ENCODE peak calls at places on chromosomes 5 and 9, in four cellular contexts. V is astrocyte, P is aorta, W is lung. M is an unnamed sample.

GRCh38 chr5:172837640-172838039 is 3.6 kb downstream of the ERGIC1 start:
- DNase-seq in V (no peak), P (peak; percentile 67), W (peak; percentile 87), M (no peak)

GRCh38 chr5:123965626-123966025 is 453.6 kb downstream of the CSNK1G3 start:
- DNase-seq in V (no peak), P (no peak), W (no peak), M (no peak)

GRCh38 chr9:84575705-84576104 is 93.8 kb upstream of the NTRK2 start:
- DNase-seq in V (no peak), P (no peak), W (no peak), M (no peak)

GRCh38 chr5:78269088-78269703 is 25.3 kb downstream of the AP3B1 start:
- DNase-seq in V (no peak), P (no peak), W (no peak), M (no peak)

GRCh38 chr9:3880851-3881250 is 355.1 kb upstream of the RFX3 start:
- DNase-seq in V (peak; percentile 99), P (no peak), W (no peak), M (no peak)

GRCh38 chr9:6873862-6874261 is 116.1 kb downstream of the KDM4C start:
- DNase-seq in V (peak; percentile 51), P (no peak), W (no peak), M (no peak)

GRCh38 chr9:27212191-27212590 is 84.8 kb downstream of the EQTN start:
- DNase-seq in V (peak; percentile 15), P (no peak), W (no peak), M (no peak)

GRCh38 chr9:129436751-129437625 is 183.9 kb downstream of the C9orf50 start:
- DNase-seq in V (peak; percentile 60), P (peak; percentile 82), W (no peak), M (peak; percentile 65)

GRCh38 chr5:139104577-139105271 is 93.4 kb downstream of the SIL1 start:
- DNase-seq in V (peak; percentile 95), P (peak; percentile 88), W (peak; percentile 32), M (no peak)

GRCh38 chr5:141528401-141528984 is 39.6 kb downstream of the PCDHGC5 start:
- DNase-seq in V (peak; percentile 48), P (peak; percentile 59), W (peak; percentile 27), M (no peak)

GRCh38 chr5:76269259-76269958 is 133.7 kb upstream of the IQGAP2 start:
- DNase-seq in V (peak; percentile 1), P (no peak), W (no peak), M (no peak)

GRCh38 chr9:93320591-93321219 is 130.8 kb upstream of the FAM120A start:
- DNase-seq in V (no peak), P (no peak), W (no peak), M (no peak)

GRCh38 chr9:36112516-36112915 is 24.0 kb upstream of the GLIPR2 start:
- DNase-seq in V (no peak), P (no peak), W (no peak), M (no peak)

GRCh38 chr5:130164966-130165365 is 260.7 kb downstream of the CHSY3 start:
- DNase-seq in V (peak; percentile 27), P (no peak), W (no peak), M (no peak)

GRCh38 chr5:61394078-61394701 is 62.1 kb downstream of the ZSWIM6 start:
- DNase-seq in V (peak; percentile 43), P (no peak), W (no peak), M (no peak)

GRCh38 chr9:29332789-29333188 is 1759.5 kb upstream of the C9orf72 start:
- DNase-seq in V (peak; percentile 41), P (no peak), W (no peak), M (no peak)

GRCh38 chr5:134503088-134503936 is 22.2 kb upstream of the JADE2 start:
- DNase-seq in V (peak; percentile 99), P (peak; percentile 91), W (peak; percentile 68), M (no peak)

GRCh38 chr5:175548899-175549311 is 70.5 kb downstream of the SFXN1 start:
- DNase-seq in V (no peak), P (no peak), W (no peak), M (no peak)

DNA sequence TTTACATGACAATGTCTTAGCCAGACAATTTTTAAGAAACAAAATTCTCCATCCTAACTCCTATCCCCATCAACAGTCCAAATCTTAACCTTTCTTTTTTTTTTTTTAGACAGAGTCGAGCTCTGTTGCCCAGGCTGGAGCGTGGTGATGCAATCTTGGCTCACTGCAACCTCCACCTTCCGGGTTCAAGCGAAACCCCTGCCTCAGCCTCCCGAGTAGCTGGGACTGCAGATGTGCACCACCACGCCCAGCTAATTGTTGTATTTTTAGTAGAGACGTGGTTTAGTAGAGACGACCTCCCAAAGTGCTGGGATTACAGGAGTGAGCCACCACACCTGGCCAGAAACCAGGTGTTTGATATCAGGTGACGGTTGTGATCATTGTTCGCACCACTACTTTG is 10.2 kb downstream of the ABL1 start:
- DNase-seq in V (no peak), P (no peak), W (no peak), M (no peak)
- H3K4me1 ChIP-seq in V (peaks cover 58% of the 10 kb centered on the region), P (peaks cover 6% of the 10 kb centered on the region), W (peaks cover 11% of the 10 kb centered on the region), M (no peaks in the 10 kb centered on the region)

GRCh38 chr5:73292816-73293459 is 119.9 kb downstream of the TMEM174 start:
- DNase-seq in V (no peak), P (no peak), W (no peak), M (no peak)

GRCh38 chr5:73286891-73287290 is 113.9 kb downstream of the TMEM174 start:
- DNase-seq in V (no peak), P (no peak), W (no peak), M (no peak)

GRCh38 chr5:73288803-73289720 is 116.1 kb downstream of the TMEM174 start:
- DNase-seq in V (no peak), P (no peak), W (no peak), M (no peak)

GRCh38 chr5:73291873-73292272 is 118.9 kb downstream of the TMEM174 start:
- DNase-seq in V (no peak), P (no peak), W (no peak), M (no peak)

GRCh38 chr5:73290242-73290641 is 117.2 kb downstream of the TMEM174 start:
- DNase-seq in V (no peak), P (no peak), W (no peak), M (no peak)
- H3K27me3 ChIP-seq in V (peaks cover 6% of the 10 kb centered on the region), P (no peaks in the 10 kb centered on the region), W (peaks cover 14% of the 10 kb centered on the region), M (no peaks in the 10 kb centered on the region)

GRCh38 chr5:80251636-80252035 is 4.2 kb downstream of the SERINC5 start:
- DNase-seq in V (no peak), P (no peak), W (no peak), M (no peak)

GRCh38 chr5:80255752-80256479 is at the start of gene SERINC5:
- DNase-seq in V (peak; percentile 72), P (peak; percentile 93), W (peak; percentile 80), M (peak; percentile 85)

GRCh38 chr5:80259511-80260200 is 3.8 kb upstream of the SERINC5 start:
- DNase-seq in V (no peak), P (no peak), W (no peak), M (no peak)

GRCh38 chr5:80254767-80255424 is 952 bp downstream of the SERINC5 start:
- DNase-seq in V (peak; percentile 57), P (no peak), W (no peak), M (peak; percentile 30)

DNA sequence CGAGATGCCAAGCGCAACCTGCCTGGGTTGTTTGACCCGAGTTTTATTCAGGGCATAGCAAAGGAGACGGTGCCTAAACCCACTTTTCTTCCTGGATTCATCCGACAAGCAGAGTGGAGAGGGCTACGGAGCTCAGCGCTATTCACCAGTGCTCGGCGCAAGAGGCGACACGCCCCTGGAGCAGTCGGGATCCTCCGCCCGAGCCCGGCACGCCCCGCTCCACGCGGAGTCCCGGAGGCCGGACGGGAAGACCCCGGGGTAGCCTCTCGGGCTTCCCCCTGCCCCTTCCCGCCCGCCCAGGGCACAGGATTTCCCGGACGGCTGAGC is 460 bp downstream of the SERINC5 start:
- DNase-seq in V (peak; percentile 52), P (peak; percentile 80), W (peak; percentile 67), M (peak; percentile 77)
- H3K4me1 ChIP-seq in V (peaks cover 34% of the 10 kb centered on the region), P (no peaks in the 10 kb centered on the region), W (peaks cover 18% of the 10 kb centered on the region), M (peaks cover 25% of the 10 kb centered on the region)

GRCh38 chr5:1963358-1963757 is 80.6 kb upstream of the IRX4 start:
- DNase-seq in V (no peak), P (no peak), W (no peak), M (no peak)
- H3K27me3 ChIP-seq in V (no peaks in the 10 kb centered on the region), P (no peaks in the 10 kb centered on the region), W (no peaks in the 10 kb centered on the region), M (no peaks in the 10 kb centered on the region)